ENCODE peak calls at places on chromosomes 1 and 21, in five cellular contexts. P, T, N, W and Y are unnamed samples.

GRCh38 chr1:223208164-223209075 is 65.4 kb upstream of the TLR5 start:
- DNase-seq in N (no peak), P (no peak), W (no peak), T (no peak), Y (no peak)

GRCh38 chr1:171219751-171220385 is 28.4 kb upstream of the FMO1 start:
- DNase-seq in N (no peak), P (peak; percentile 86), T (no peak), W (no peak), Y (no peak)

GRCh38 chr1:14142397-14143095 is 442.6 kb downstream of the PRDM2 start:
- DNase-seq in P (no peak), T (no peak), N (peak; percentile 15), W (no peak), Y (peak; percentile 89)

GRCh38 chr1:100734716-100735115 is 15.2 kb downstream of the VCAM1 start:
- DNase-seq in N (no peak), T (no peak), P (peak; percentile 87), W (no peak), Y (no peak)

GRCh38 chr1:81517987-81518386 is 282.7 kb upstream of the ADGRL2 start:
- DNase-seq in W (no peak), N (no peak), T (no peak), P (no peak), Y (no peak)

GRCh38 chr1:37858931-37859506 is 373 bp downstream of the MTF1 start:
- DNase-seq in W (no peak), N (no peak), T (no peak), P (no peak), Y (no peak)

GRCh38 chr1:218301217-218301616 is 16.1 kb downstream of the RRP15 start:
- DNase-seq in P (no peak), N (no peak), W (no peak), T (no peak), Y (no peak)

GRCh38 chr1:89989099-89989498 is 5.8 kb upstream of the ZNF326 start:
- DNase-seq in T (no peak), N (no peak), W (no peak), P (no peak), Y (no peak)

GRCh38 chr1:108117908-108118902 is 81.9 kb downstream of the SLC25A24 start:
- DNase-seq in W (no peak), T (no peak), N (no peak), P (peak; percentile 19), Y (no peak)

GRCh38 chr1:77542784-77543183 is 139.7 kb downstream of the ZZZ3 start:
- DNase-seq in W (no peak), P (no peak), T (no peak), N (no peak), Y (no peak)

GRCh38 chr1:84086189-84086588 is 57.9 kb upstream of the PRKACB start:
- DNase-seq in T (no peak), P (no peak), W (no peak), N (no peak), Y (no peak)

GRCh38 chr21:37153193-37153934 is 80.3 kb downstream of the TTC3 start:
- DNase-seq in W (no peak), T (no peak), N (no peak), P (peak; percentile 80), Y (no peak)